ENCODE peak calls at places on chromosomes 4 and X, in ten cellular contexts. A is effector CD4-positive, alpha-beta T cell; B is osteoblast; R is HCEC 1CT; M is fibroblast of lung; P is A549; Z is transverse colon; L is left ventricle myocardium inferior; U is RCC 7860; O is iris pigment epithelial cell. K is an unnamed sample.
A peak's percentile ranks its signal among the peaks of the same experiment; 100 is the strongest.

GRCh38 chrX:40086569-40087335 is 11.0 kb downstream of the BCOR start:
- DNase-seq in Z (no peak), B (no peak), L (no peak), M (peak; percentile 79), R (no peak), O (no peak), U (no peak), A (no peak), P (no peak), K (no peak)

GRCh38 chr4:20248155-20248558 is 3.5 kb upstream of the SLIT2 start:
- DNase-seq in O (peak; percentile 82), A (no peak), B (peak; percentile 82), Z (no peak), U (peak; percentile 45), M (peak; percentile 85), R (peak; percentile 77), L (no peak), P (no peak), K (no peak)

GRCh38 chr4:5874811-5875465 is 17.9 kb downstream of the CRMP1 start:
- DNase-seq in P (no peak), A (no peak), B (no peak), L (no peak), Z (no peak), O (peak; percentile 4), R (no peak), M (peak; percentile 22), U (no peak), K (no peak)

GRCh38 chr4:52588771-52589591 is 70.1 kb downstream of the USP46 start:
- DNase-seq in Z (no peak), O (peak; percentile 96), R (peak; percentile 5), A (peak; percentile 19), U (no peak), P (no peak), L (no peak), M (peak; percentile 76), B (no peak), K (no peak)

GRCh38 chr4:1310031-1310795 is 20.5 kb downstream of the MAEA start:
- DNase-seq in O (peak; percentile 45), U (no peak), B (peak; percentile 87), P (no peak), Z (no peak), R (no peak), L (no peak), A (no peak), M (no peak), K (no peak)

GRCh38 chr4:160318567-160319220 is 1215.8 kb downstream of the RAPGEF2 start:
- DNase-seq in B (no peak), M (no peak), R (no peak), O (peak; percentile 10), Z (no peak), P (no peak), U (no peak), A (no peak), L (no peak), K (no peak)

GRCh38 chr4:92451792-92452191 is 148.0 kb downstream of the GRID2 start:
- DNase-seq in P (no peak), O (no peak), L (no peak), A (no peak), B (peak; percentile 17), R (peak; percentile 12), M (no peak), Z (no peak), U (no peak), K (no peak)

GRCh38 chr4:150256841-150257273 is 178.6 kb downstream of the DCLK2 start:
- DNase-seq in U (no peak), M (no peak), P (no peak), B (no peak), A (no peak), L (no peak), Z (peak; percentile 75), R (no peak), O (no peak), K (no peak)

GRCh38 chr4:89119166-89119565 is 7.8 kb downstream of the TIGD2 start:
- DNase-seq in B (no peak), M (peak; percentile 55), O (peak; percentile 74), R (no peak), L (no peak), A (no peak), U (no peak), Z (no peak), P (no peak), K (no peak)

GRCh38 chrX:98194036-98194435 is 1310.3 kb downstream of the RPA4 start:
- DNase-seq in A (no peak), P (no peak), Z (no peak), U (no peak), O (no peak), M (no peak), B (no peak), R (no peak), L (no peak), K (peak; percentile 12)

GRCh38 chr4:163755013-163755412 is 260.5 kb downstream of the TMA16 start:
- DNase-seq in R (peak; percentile 24), Z (no peak), A (no peak), L (no peak), U (no peak), M (peak; percentile 63), O (peak; percentile 16), P (no peak), B (no peak), K (no peak)

GRCh38 chrX:40107291-40108083 is 9.7 kb upstream of the BCOR start:
- DNase-seq in A (no peak), O (peak; percentile 30), P (peak; percentile 33), U (peak; percentile 87), R (peak; percentile 47), B (peak; percentile 91), L (peak; percentile 51), M (no peak), Z (peak; percentile 72), K (no peak)

GRCh38 chr4:141329174-141329569 is 108.5 kb downstream of the ZNF330 start:
- DNase-seq in U (no peak), P (no peak), M (peak; percentile 95), Z (no peak), B (no peak), O (peak; percentile 97), R (peak; percentile 54), A (no peak), L (no peak), K (peak; percentile 29)

GRCh38 chr4:26183017-26183416 is 137.8 kb upstream of the RBPJ start:
- DNase-seq in O (peak; percentile 65), A (no peak), P (no peak), M (peak; percentile 57), L (no peak), B (peak; percentile 79), U (no peak), Z (no peak), R (peak; percentile 56), K (no peak)

GRCh38 chr4:26589699-26590098 is 5.8 kb downstream of the TBC1D19 start:
- DNase-seq in M (no peak), R (no peak), U (no peak), P (no peak), A (no peak), Z (no peak), L (no peak), B (peak; percentile 27), O (no peak), K (no peak)

GRCh38 chr4:64727960-64728359 is 318.7 kb upstream of the TECRL start:
- DNase-seq in Z (no peak), A (no peak), R (no peak), M (no peak), B (no peak), U (no peak), P (no peak), O (no peak), L (no peak), K (no peak)

GRCh38 chr4:166882221-166882620 is 352.1 kb downstream of the SPOCK3 start:
- DNase-seq in A (no peak), R (no peak), Z (no peak), L (no peak), B (no peak), P (no peak), U (no peak), O (no peak), M (no peak), K (no peak)

GRCh38 chr4:82721819-82722423 is 76.7 kb downstream of the SCD5 start:
- DNase-seq in O (no peak), U (no peak), P (no peak), L (peak; percentile 39), A (no peak), Z (no peak), M (peak; percentile 30), R (peak; percentile 6), B (no peak), K (peak; percentile 35)

GRCh38 chrX:132488819-132489255 is at the start of gene MBNL3:
- DNase-seq in P (no peak), Z (peak; percentile 68), U (no peak), O (peak; percentile 27), A (peak; percentile 53), M (peak; percentile 67), R (peak; percentile 49), B (no peak), L (peak; percentile 27), K (peak; percentile 69)

GRCh38 chr4:78653655-78654054 is 102.1 kb downstream of the ANXA3 start:
- DNase-seq in O (no peak), B (no peak), Z (no peak), M (peak; percentile 25), A (no peak), L (no peak), P (no peak), R (no peak), U (no peak), K (no peak)

GRCh38 chrX:4185086-4185485 is 471.6 kb upstream of the PRKX start:
- DNase-seq in U (no peak), L (no peak), B (no peak), P (no peak), O (no peak), M (no peak), A (no peak), R (no peak), Z (no peak), K (no peak)

GRCh38 chrX:2568125-2568524 is 67.3 kb upstream of the DHRSX start:
- DNase-seq in M (no peak), P (no peak), A (no peak), L (no peak), B (no peak), R (no peak), O (no peak), Z (no peak), U (no peak), K (no peak)

GRCh38 chrX:51053741-51054140 is 143.2 kb downstream of the BMP15 start:
- DNase-seq in Z (no peak), R (no peak), A (no peak), O (no peak), M (no peak), B (no peak), P (no peak), U (no peak), L (no peak), K (no peak)

GRCh38 chr4:87975466-87975865 is at the start of gene SPP1:
- DNase-seq in R (no peak), B (no peak), Z (no peak), U (peak; percentile 89), P (peak; percentile 25), L (no peak), M (no peak), O (peak; percentile 16), A (no peak), K (peak; percentile 7)

GRCh38 chr4:24971192-24971591 is 58.4 kb upstream of the CCDC149 start:
- DNase-seq in A (no peak), B (no peak), P (no peak), Z (no peak), L (no peak), M (no peak), U (no peak), O (no peak), R (no peak), K (peak; percentile 67)

GRCh38 chr4:46274717-46275116 is 115.2 kb downstream of the GABRA2 start:
- DNase-seq in A (no peak), O (peak; percentile 0), B (no peak), Z (no peak), M (peak; percentile 1), U (no peak), P (no peak), R (no peak), L (no peak), K (no peak)

GRCh38 chr4:15756361-15756861 is 21.7 kb upstream of the CD38 start:
- DNase-seq in L (no peak), Z (peak; percentile 20), R (peak; percentile 46), B (peak; percentile 65), P (no peak), A (peak; percentile 61), O (peak; percentile 73), M (peak; percentile 52), U (peak; percentile 23), K (peak; percentile 97)

GRCh38 chr4:96483308-96484030 is 643.6 kb downstream of the PDHA2 start:
- DNase-seq in R (no peak), O (peak; percentile 6), U (no peak), P (no peak), B (no peak), L (no peak), Z (no peak), A (no peak), M (no peak), K (no peak)

K was measured in HL-60.